ENCODE peak calls at places on chromosomes 2 and 18, in five cellular contexts. D, R, K, L and N are unnamed samples.

GRCh38 chr2:240247241-240247867 is 106.9 kb upstream of the OTOS start:
- DNase-seq in K (no peak), D (no peak), R (no peak), L (no peak), N (no peak)

GRCh38 chr2:73043279-73043678 is 28.2 kb downstream of the SFXN5 start:
- DNase-seq in L (no peak), R (no peak), K (no peak), D (no peak), N (no peak)

GRCh38 chr2:231917280-231918088 is 8.7 kb downstream of the NPPC start:
- DNase-seq in R (no peak), L (no peak), D (no peak), K (no peak), N (no peak)

GRCh38 chr2:165239230-165239629 is at the start of gene SCN2A:
- DNase-seq in D (peak), L (no peak), R (no peak), K (no peak), N (no peak)

GRCh38 chr2:228847684-228848083 is 423.4 kb downstream of the PID1 start:
- DNase-seq in L (no peak), D (peak), K (no peak), R (no peak), N (no peak)

GRCh38 chr2:168118733-168119518 is 128.5 kb downstream of the STK39 start:
- DNase-seq in R (no peak), L (no peak), D (peak), K (no peak), N (no peak)

GRCh38 chr18:9516437-9517064 is 41.2 kb downstream of the RALBP1 start:
- DNase-seq in R (no peak), L (no peak), K (no peak), D (peak), N (peak)

GRCh38 chr2:191977754-191978153 is 130.9 kb upstream of the CAVIN2 start:
- DNase-seq in L (no peak), K (no peak), R (no peak), D (no peak), N (no peak)

GRCh38 chr2:153386481-153386891 is 92.1 kb downstream of the RPRM start:
- DNase-seq in K (no peak), L (no peak), D (no peak), R (no peak), N (no peak)

GRCh38 chr2:100796499-100797100 is 23.3 kb upstream of the NPAS2 start:
- DNase-seq in R (no peak), L (no peak), K (no peak), D (no peak), N (no peak)

GRCh38 chr18:24731981-24732380 is 271.5 kb downstream of the HRH4 start:
- DNase-seq in D (peak), R (no peak), K (no peak), L (no peak), N (no peak)

GRCh38 chr2:151289972-151290335 is 486 bp upstream of the NMI start:
- DNase-seq in D (peak), K (no peak), L (no peak), R (no peak), N (peak)

GRCh38 chr2:80496770-80497169 is 192.2 kb upstream of the LRRTM1 start:
- DNase-seq in D (peak), R (no peak), L (no peak), K (no peak), N (no peak)

GRCh38 chr2:80363951-80364350 is 59.4 kb upstream of the LRRTM1 start:
- DNase-seq in R (no peak), L (no peak), D (no peak), K (no peak), N (no peak)

GRCh38 chr2:223696719-223697118 is 94.6 kb upstream of the SCG2 start:
- DNase-seq in R (no peak), K (no peak), D (peak), L (no peak), N (no peak)

GRCh38 chr2:182077451-182078142 is 91.9 kb downstream of the PPP1R1C start:
- DNase-seq in R (peak), L (peak), D (peak), K (no peak), N (no peak)

GRCh38 chr18:45837283-45838070 is 12.0 kb downstream of the SIGLEC15 start:
- DNase-seq in K (peak), L (peak), D (no peak), R (peak), N (peak)

GRCh38 chr2:48695991-48696390 is 59.5 kb downstream of the LHCGR start:
- DNase-seq in D (no peak), R (no peak), K (no peak), L (no peak), N (no peak)

GRCh38 chr2:48515588-48515987 is 14.4 kb upstream of the STON1 start:
- DNase-seq in R (no peak), L (no peak), K (no peak), D (no peak), N (no peak)

GRCh38 chr2:20667151-20667530 is 197 bp downstream of the GDF7 start:
- DNase-seq in D (no peak), R (no peak), K (no peak), L (no peak), N (no peak)

GRCh38 chr2:65458999-65459398 is 26.6 kb upstream of the SPRED2 start:
- DNase-seq in L (no peak), D (peak), R (no peak), K (no peak), N (no peak)

GRCh38 chr2:11103984-11104793 is 51.1 kb upstream of the SLC66A3 start:
- DNase-seq in K (no peak), R (no peak), D (no peak), L (no peak), N (no peak)

GRCh38 chr2:204260162-204260877 is 285.0 kb upstream of the PARD3B start:
- DNase-seq in K (no peak), D (peak), R (peak), L (peak), N (peak)

GRCh38 chr18:62365420-62365819 is 40.3 kb downstream of the TNFRSF11A start:
- DNase-seq in D (no peak), R (no peak), L (no peak), K (no peak), N (no peak)

GRCh38 chr2:72334806-72335205 is 187.1 kb upstream of the CYP26B1 start:
- DNase-seq in L (no peak), K (no peak), D (no peak), R (no peak), N (no peak)

GRCh38 chr18:11995445-11996189 is 14.3 kb downstream of the IMPA2 start:
- DNase-seq in R (peak), K (peak), D (peak), L (peak), N (peak)

GRCh38 chr18:74679679-74680076 is 82.0 kb downstream of the ZNF407 start:
- DNase-seq in D (no peak), R (no peak), K (no peak), L (no peak), N (no peak)

GRCh38 chr2:30262716-30263309 is 31.5 kb downstream of the LBH start:
- DNase-seq in L (no peak), R (no peak), K (no peak), D (no peak), N (no peak)

GRCh38 chr2:85585781-85586105 is 1.5 kb downstream of the VAMP5 start:
- DNase-seq in D (peak), K (no peak), L (no peak), R (no peak), N (no peak)

GRCh38 chr2:197137234-197137633 is 173.3 kb downstream of the ANKRD44 start:
- DNase-seq in D (peak), L (no peak), R (no peak), K (no peak), N (peak)

GRCh38 chr2:37085731-37086147 is 1.4 kb downstream of the GPATCH11 start:
- DNase-seq in L (no peak), K (no peak), R (no peak), D (peak), N (no peak)

GRCh38 chr2:178271629-178272333 is 77.5 kb downstream of the OSBPL6 start:
- DNase-seq in K (no peak), D (peak), R (peak), L (peak), N (peak)

GRCh38 chr2:172655091-172655837 is 80.4 kb upstream of the RAPGEF4 start:
- DNase-seq in K (no peak), L (no peak), R (no peak), D (peak), N (no peak)

GRCh38 chr18:79553696-79554095 is 125.9 kb upstream of the CTDP1 start:
- DNase-seq in L (no peak), K (no peak), R (peak), D (no peak), N (no peak)

GRCh38 chr2:169776483-169776802 is 22.2 kb upstream of the SSB start:
- DNase-seq in D (peak), K (no peak), R (no peak), L (no peak), N (no peak)

GRCh38 chr2:47528874-47529273 is 125.9 kb downstream of the MSH2 start:
- DNase-seq in D (peak), L (no peak), R (no peak), K (no peak), N (no peak)

DNA sequence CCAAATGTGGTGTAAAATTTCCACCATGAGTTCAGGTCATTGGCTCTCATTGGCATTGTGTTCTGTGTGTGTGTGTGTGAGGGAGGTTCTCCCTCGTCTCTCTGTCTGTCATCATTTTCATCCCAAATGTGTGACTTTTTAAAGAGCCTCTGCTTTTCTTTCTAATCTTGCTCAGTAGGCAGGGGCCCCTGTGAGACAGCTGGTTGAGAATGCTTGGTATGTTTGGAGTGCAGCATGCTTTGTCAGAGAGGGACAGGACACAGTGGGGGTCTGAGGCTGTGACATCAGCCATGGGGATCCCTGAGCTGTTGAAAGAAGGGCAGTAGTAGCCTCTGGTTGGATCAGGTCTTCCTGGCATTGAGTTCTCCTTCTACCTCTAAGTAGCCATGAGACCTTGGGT is 10.6 kb downstream of the PTPRM start:
- DNase-seq in D (peak), L (no peak), K (no peak), R (no peak), N (no peak)
- H3K27ac ChIP-seq in D (peak), L (no peak), K (no peak), R (no peak), N (no peak)

GRCh38 chr2:217995741-217996141 is 7.1 kb downstream of the TNS1 start:
- DNase-seq in K (no peak), D (no peak), L (peak), R (peak), N (peak)
- H3K27ac ChIP-seq in K (no peak), D (peak), L (peak), R (peak), N (peak)

GRCh38 chr2:171625013-171625412 is 62.3 kb upstream of the DYNC1I2 start:
- DNase-seq in L (no peak), D (no peak), K (no peak), R (no peak), N (no peak)

GRCh38 chr2:171626949-171627348 is 60.3 kb upstream of the DYNC1I2 start:
- DNase-seq in D (no peak), L (no peak), R (no peak), K (no peak), N (no peak)

GRCh38 chr2:171629113-171629512 is 58.2 kb upstream of the DYNC1I2 start:
- DNase-seq in K (no peak), L (no peak), D (no peak), R (no peak), N (no peak)

GRCh38 chr2:171630812-171631626 is 56.2 kb upstream of the DYNC1I2 start:
- DNase-seq in D (no peak), K (no peak), L (no peak), R (no peak), N (no peak)

DNA sequence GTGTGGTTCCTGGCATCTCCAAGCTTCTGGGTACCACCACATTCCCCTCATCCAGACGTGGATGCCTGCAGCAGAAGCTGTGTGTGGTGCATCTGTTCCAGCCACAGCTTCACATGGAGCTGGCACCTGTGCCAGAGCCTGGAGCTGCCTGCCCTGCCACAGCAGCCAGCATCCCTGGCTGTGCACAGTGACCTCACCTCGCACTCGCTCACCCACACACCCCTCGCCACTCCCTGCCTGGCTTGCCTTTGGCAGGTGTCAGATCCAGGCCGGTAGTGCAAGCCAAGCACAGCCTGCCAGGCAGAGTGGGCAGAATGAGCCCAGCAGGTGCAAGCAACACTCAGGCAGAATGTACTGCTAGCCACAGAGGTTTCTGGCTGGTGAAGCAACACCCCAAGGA is 59.9 kb upstream of the DYNC1I2 start:
- DNase-seq in D (no peak), K (no peak), R (no peak), L (no peak), N (no peak)
- H3K27ac ChIP-seq in D (no peak), K (no peak), R (no peak), L (no peak), N (no peak)

GRCh38 chr2:236576053-236576452 is 6.4 kb downstream of the ACKR3 start:
- DNase-seq in K (no peak), L (no peak), D (no peak), R (no peak), N (no peak)
- H3K27ac ChIP-seq in K (no peak), L (peak), D (no peak), R (no peak), N (no peak)

DNA sequence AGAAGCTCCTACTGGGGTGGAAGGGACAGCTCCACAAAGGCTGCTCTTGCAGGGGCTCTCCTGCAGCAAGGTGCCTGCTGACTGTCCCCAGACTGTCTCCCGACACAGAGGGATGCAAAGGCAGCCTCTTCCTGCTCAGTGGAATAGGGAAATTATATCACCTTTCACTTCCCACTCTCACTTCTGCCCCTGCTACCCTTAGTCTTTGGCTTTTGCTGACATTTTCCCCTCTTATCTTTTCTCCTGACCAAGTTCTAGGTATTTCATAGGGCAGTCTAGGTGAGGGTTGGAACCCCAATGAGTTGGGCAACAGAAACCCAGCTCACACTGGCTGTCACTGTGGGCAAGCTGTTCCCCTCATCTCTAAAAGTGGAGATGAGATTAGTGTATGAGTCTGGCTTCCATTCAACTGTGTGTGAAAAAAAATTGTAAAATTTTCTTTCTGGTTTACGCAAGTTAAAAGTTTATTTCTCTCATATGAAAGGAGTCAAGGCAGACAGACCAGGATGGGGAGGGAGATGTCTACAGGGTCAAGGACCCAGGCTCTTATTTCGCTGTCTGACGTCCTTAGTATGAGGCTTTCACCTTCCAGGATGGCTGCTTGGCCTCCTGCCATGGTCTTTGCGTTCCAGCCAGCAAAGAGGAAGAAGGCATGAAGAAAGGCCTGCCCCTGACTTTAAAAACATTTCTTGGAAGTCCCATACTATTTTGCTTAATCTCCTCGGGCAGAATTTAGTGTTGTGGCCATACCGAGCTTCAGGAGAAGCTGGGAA is 7.5 kb upstream of the MOCOS start:
- DNase-seq in L (peak), R (peak), K (no peak), D (peak), N (peak)
- H3K27ac ChIP-seq in L (no peak), R (no peak), K (no peak), D (peak), N (peak)

GRCh38 chr18:7750095-7750663 is 183.1 kb downstream of the PTPRM start:
- DNase-seq in K (no peak), L (no peak), D (no peak), R (no peak), N (no peak)
- H3K27ac ChIP-seq in K (no peak), L (peak), D (no peak), R (no peak), N (no peak)